ENCODE peak calls at places on chromosome 5, in seven cellular contexts. One of them, this sample, is unnamed.

GRCh38 chr5:71471193-71471592 is 15.7 kb downstream of the BDP1 start:
- DNase-seq in astrocyte of the spinal cord: peak; percentile 53
- DNase-seq in GM23338: no peak
- DNase-seq in NCI-H2029: no peak
- DNase-seq in retinal pigment epithelial cell: peak; percentile 61
- DNase-seq in KBM-7: no peak
- DNase-seq in Peyer's patch: no peak
- DNase-seq in this sample: no peak

GRCh38 chr5:96140084-96140483 is 178.4 kb upstream of the ELL2 start:
- DNase-seq in astrocyte of the spinal cord: no peak
- DNase-seq in GM23338: no peak
- DNase-seq in NCI-H2029: no peak
- DNase-seq in retinal pigment epithelial cell: no peak
- DNase-seq in KBM-7: no peak
- DNase-seq in Peyer's patch: no peak
- DNase-seq in this sample: no peak

GRCh38 chr5:132493241-132493640 is 2.7 kb upstream of the IRF1 start:
- DNase-seq in astrocyte of the spinal cord: no peak
- DNase-seq in GM23338: no peak
- DNase-seq in NCI-H2029: no peak
- DNase-seq in retinal pigment epithelial cell: no peak
- DNase-seq in KBM-7: no peak
- DNase-seq in Peyer's patch: peak; percentile 14
- DNase-seq in this sample: no peak

GRCh38 chr5:142754031-142754430 is 16.1 kb upstream of the ARHGAP26 start:
- DNase-seq in astrocyte of the spinal cord: no peak
- DNase-seq in GM23338: no peak
- DNase-seq in NCI-H2029: no peak
- DNase-seq in retinal pigment epithelial cell: no peak
- DNase-seq in KBM-7: no peak
- DNase-seq in Peyer's patch: no peak
- DNase-seq in this sample: no peak

GRCh38 chr5:177476531-177477233 is 3.2 kb upstream of the DBN1 start:
- DNase-seq in astrocyte of the spinal cord: peak; percentile 56
- DNase-seq in GM23338: peak; percentile 41
- DNase-seq in NCI-H2029: no peak
- DNase-seq in retinal pigment epithelial cell: no peak
- DNase-seq in KBM-7: no peak
- DNase-seq in Peyer's patch: no peak
- DNase-seq in this sample: no peak

GRCh38 chr5:94397508-94397907 is 220.9 kb downstream of the KIAA0825 start:
- DNase-seq in astrocyte of the spinal cord: no peak
- DNase-seq in GM23338: no peak
- DNase-seq in NCI-H2029: no peak
- DNase-seq in retinal pigment epithelial cell: no peak
- DNase-seq in KBM-7: no peak
- DNase-seq in Peyer's patch: no peak
- DNase-seq in this sample: peak; percentile 34

GRCh38 chr5:56479701-56480304 is 246.7 kb upstream of the ANKRD55 start:
- DNase-seq in astrocyte of the spinal cord: peak; percentile 7
- DNase-seq in GM23338: no peak
- DNase-seq in NCI-H2029: no peak
- DNase-seq in retinal pigment epithelial cell: no peak
- DNase-seq in KBM-7: peak; percentile 12
- DNase-seq in Peyer's patch: peak; percentile 47
- DNase-seq in this sample: peak; percentile 68

GRCh38 chr5:7762267-7762666 is 88.7 kb downstream of the CFAP90 start:
- DNase-seq in astrocyte of the spinal cord: no peak
- DNase-seq in GM23338: peak; percentile 55
- DNase-seq in NCI-H2029: peak; percentile 16
- DNase-seq in retinal pigment epithelial cell: no peak
- DNase-seq in KBM-7: no peak
- DNase-seq in Peyer's patch: no peak
- DNase-seq in this sample: no peak

GRCh38 chr5:88145603-88146467 is 122.8 kb downstream of the TMEM161B start:
- DNase-seq in astrocyte of the spinal cord: peak; percentile 41
- DNase-seq in GM23338: peak; percentile 83
- DNase-seq in NCI-H2029: no peak
- DNase-seq in retinal pigment epithelial cell: no peak
- DNase-seq in KBM-7: no peak
- DNase-seq in Peyer's patch: no peak
- DNase-seq in this sample: no peak

GRCh38 chr5:74394924-74395880 is 245.3 kb downstream of the ENC1 start:
- DNase-seq in astrocyte of the spinal cord: no peak
- DNase-seq in GM23338: peak; percentile 90
- DNase-seq in NCI-H2029: no peak
- DNase-seq in retinal pigment epithelial cell: peak; percentile 62
- DNase-seq in KBM-7: no peak
- DNase-seq in Peyer's patch: no peak
- DNase-seq in this sample: no peak

GRCh38 chr5:52963636-52964035 is 25.5 kb upstream of the ITGA2 start:
- DNase-seq in astrocyte of the spinal cord: no peak
- DNase-seq in GM23338: no peak
- DNase-seq in NCI-H2029: no peak
- DNase-seq in retinal pigment epithelial cell: no peak
- DNase-seq in KBM-7: no peak
- DNase-seq in Peyer's patch: no peak
- DNase-seq in this sample: no peak

GRCh38 chr5:65981969-65982368 is 55.6 kb downstream of the ERBIN start:
- DNase-seq in astrocyte of the spinal cord: no peak
- DNase-seq in GM23338: no peak
- DNase-seq in NCI-H2029: no peak
- DNase-seq in retinal pigment epithelial cell: no peak
- DNase-seq in KBM-7: no peak
- DNase-seq in Peyer's patch: no peak
- DNase-seq in this sample: no peak

GRCh38 chr5:107449369-107449768 is 221.4 kb downstream of the EFNA5 start:
- DNase-seq in astrocyte of the spinal cord: no peak
- DNase-seq in GM23338: no peak
- DNase-seq in NCI-H2029: peak; percentile 46
- DNase-seq in retinal pigment epithelial cell: no peak
- DNase-seq in KBM-7: no peak
- DNase-seq in Peyer's patch: no peak
- DNase-seq in this sample: no peak

GRCh38 chr5:936149-937144 is 43.8 kb downstream of the TRIP13 start:
- DNase-seq in astrocyte of the spinal cord: no peak
- DNase-seq in GM23338: no peak
- DNase-seq in NCI-H2029: no peak
- DNase-seq in retinal pigment epithelial cell: no peak
- DNase-seq in KBM-7: no peak
- DNase-seq in Peyer's patch: no peak
- DNase-seq in this sample: no peak

GRCh38 chr5:93281980-93282772 is 298.8 kb downstream of the NR2F1-AS1 start:
- DNase-seq in astrocyte of the spinal cord: no peak
- DNase-seq in GM23338: no peak
- DNase-seq in NCI-H2029: no peak
- DNase-seq in retinal pigment epithelial cell: no peak
- DNase-seq in KBM-7: no peak
- DNase-seq in Peyer's patch: no peak
- DNase-seq in this sample: no peak

GRCh38 chr5:180343846-180344327 is 9.2 kb downstream of the GFPT2 start:
- DNase-seq in astrocyte of the spinal cord: peak; percentile 61
- DNase-seq in GM23338: no peak
- DNase-seq in NCI-H2029: no peak
- DNase-seq in retinal pigment epithelial cell: no peak
- DNase-seq in KBM-7: no peak
- DNase-seq in Peyer's patch: no peak
- DNase-seq in this sample: peak; percentile 17

GRCh38 chr5:104345513-104345823 is 782.9 kb upstream of the NUDT12 start:
- DNase-seq in astrocyte of the spinal cord: no peak
- DNase-seq in GM23338: no peak
- DNase-seq in NCI-H2029: no peak
- DNase-seq in retinal pigment epithelial cell: no peak
- DNase-seq in KBM-7: no peak
- DNase-seq in Peyer's patch: no peak
- DNase-seq in this sample: peak; percentile 20

GRCh38 chr5:156411-157072 is 34.8 kb upstream of the LRRC14B start:
- DNase-seq in astrocyte of the spinal cord: no peak
- DNase-seq in GM23338: no peak
- DNase-seq in NCI-H2029: no peak
- DNase-seq in retinal pigment epithelial cell: no peak
- DNase-seq in KBM-7: no peak
- DNase-seq in Peyer's patch: no peak
- DNase-seq in this sample: no peak

GRCh38 chr5:109877670-109878045 is 187.9 kb downstream of the MAN2A1 start:
- DNase-seq in astrocyte of the spinal cord: no peak
- DNase-seq in GM23338: no peak
- DNase-seq in NCI-H2029: no peak
- DNase-seq in retinal pigment epithelial cell: no peak
- DNase-seq in KBM-7: no peak
- DNase-seq in Peyer's patch: no peak
- DNase-seq in this sample: no peak

GRCh38 chr5:74313896-74314295 is 326.6 kb downstream of the ENC1 start:
- DNase-seq in astrocyte of the spinal cord: no peak
- DNase-seq in GM23338: no peak
- DNase-seq in NCI-H2029: no peak
- DNase-seq in retinal pigment epithelial cell: no peak
- DNase-seq in KBM-7: no peak
- DNase-seq in Peyer's patch: no peak
- DNase-seq in this sample: no peak

GRCh38 chr5:73338201-73339126 is 110.1 kb downstream of the FOXD1 start:
- DNase-seq in astrocyte of the spinal cord: peak; percentile 97
- DNase-seq in GM23338: peak; percentile 12
- DNase-seq in NCI-H2029: no peak
- DNase-seq in retinal pigment epithelial cell: no peak
- DNase-seq in KBM-7: no peak
- DNase-seq in Peyer's patch: no peak
- DNase-seq in this sample: no peak

GRCh38 chr5:124905756-124906155 is 159.3 kb upstream of the ZNF608 start:
- DNase-seq in astrocyte of the spinal cord: no peak
- DNase-seq in GM23338: no peak
- DNase-seq in NCI-H2029: no peak
- DNase-seq in retinal pigment epithelial cell: peak; percentile 91
- DNase-seq in KBM-7: no peak
- DNase-seq in Peyer's patch: no peak
- DNase-seq in this sample: no peak

GRCh38 chr5:74655716-74656115 is 15.2 kb upstream of the ENC1 start:
- DNase-seq in astrocyte of the spinal cord: no peak
- DNase-seq in GM23338: no peak
- DNase-seq in NCI-H2029: no peak
- DNase-seq in retinal pigment epithelial cell: no peak
- DNase-seq in KBM-7: no peak
- DNase-seq in Peyer's patch: no peak
- DNase-seq in this sample: no peak